ENCODE peak calls at places on chromosomes 12 and 14, in seven cellular contexts. V is amniotic epithelial cell, I is lung, C is A549, J is NCI-H1092, A is T follicular helper cell, Y is glutamatergic neuron. W is an unnamed sample.

GRCh38 chr14:51852541-51852940 is 7.9 kb upstream of the GNG2 start:
- DNase-seq in A (no peak), C (no peak), J (no peak), V (peak; percentile 49), Y (no peak), I (no peak), W (no peak)

GRCh38 chr12:43208221-43208620 is 343.8 kb downstream of the ADAMTS20 start:
- DNase-seq in C (no peak), V (no peak), J (no peak), A (no peak), I (no peak), Y (no peak), W (no peak)

GRCh38 chr12:101087903-101088302 is 122.1 kb downstream of the SLC5A8 start:
- DNase-seq in A (no peak), C (no peak), J (no peak), I (no peak), V (no peak), Y (no peak), W (no peak)

GRCh38 chr12:61676520-61676919 is 583.7 kb upstream of the USP15 start:
- DNase-seq in Y (no peak), I (no peak), A (no peak), C (no peak), V (no peak), J (no peak), W (no peak)

GRCh38 chr12:108156717-108157116 is 27.6 kb downstream of the WSCD2 start:
- DNase-seq in A (no peak), J (no peak), C (no peak), V (no peak), Y (no peak), I (no peak), W (no peak)

GRCh38 chr14:87097021-87097420 is 896.0 kb downstream of the GALC start:
- DNase-seq in C (no peak), A (no peak), Y (no peak), V (no peak), I (no peak), J (no peak), W (no peak)

GRCh38 chr12:115973968-115974765 is 303.3 kb downstream of the MED13L start:
- DNase-seq in Y (no peak), I (no peak), C (no peak), A (no peak), J (no peak), V (no peak), W (no peak)

GRCh38 chr12:123445388-123446344 is 9.2 kb upstream of the RILPL2 start:
- DNase-seq in J (no peak), V (peak; percentile 87), I (peak; percentile 47), C (peak; percentile 56), A (no peak), Y (no peak), W (no peak)

GRCh38 chr12:49827351-49828099 is 688 bp downstream of the NCKAP5L start:
- DNase-seq in C (peak; percentile 54), J (peak; percentile 12), V (peak; percentile 88), Y (peak; percentile 89), A (peak; percentile 30), I (peak; percentile 54), W (no peak)

GRCh38 chr12:46430340-46430948 is 57.9 kb upstream of the SLC38A2 start:
- DNase-seq in I (no peak), C (peak; percentile 93), A (no peak), J (no peak), Y (no peak), V (peak; percentile 90), W (peak; percentile 90)

GRCh38 chr14:51333299-51333698 is 93.3 kb downstream of the TMX1 start:
- DNase-seq in C (no peak), A (no peak), V (no peak), J (no peak), Y (no peak), I (no peak), W (no peak)

GRCh38 chr14:99559286-99559990 is 44.6 kb downstream of the CCDC85C start:
- DNase-seq in J (no peak), C (no peak), I (no peak), A (no peak), Y (no peak), V (peak; percentile 82), W (no peak)

GRCh38 chr12:7190268-7191055 is 976 bp downstream of the PEX5 start:
- DNase-seq in I (no peak), J (peak; percentile 27), C (peak; percentile 16), Y (no peak), V (peak; percentile 6), A (no peak), W (no peak)

GRCh38 chr14:67268456-67269115 is 27.4 kb downstream of the PALS1 start:
- DNase-seq in C (no peak), A (no peak), I (no peak), V (no peak), J (no peak), Y (no peak), W (no peak)